ENCODE peak calls at places on chromosomes 12 and 14, in four cellular contexts. R is transverse colon; Z is CD8-positive, alpha-beta T cell; W is endothelial cell of umbilical vein. K is an unnamed sample.

GRCh38 chr14:41071351-41071750 is 535.3 kb upstream of the LRFN5 start:
- DNase-seq in R (no peak), Z (no peak), W (no peak), K (no peak)

GRCh38 chr14:67722293-67722692 is 20.6 kb downstream of the RDH12 start:
- DNase-seq in R (peak; percentile 34), W (no peak), Z (no peak), K (no peak)

GRCh38 chr12:42474391-42474790 is 115.2 kb downstream of the PRICKLE1 start:
- DNase-seq in R (no peak), Z (no peak), W (peak; percentile 78), K (no peak)

GRCh38 chr14:81990312-81990761 is 456.7 kb upstream of the SEL1L start:
- DNase-seq in W (peak; percentile 46), R (peak; percentile 27), Z (no peak), K (peak; percentile 50)

GRCh38 chr14:96077983-96078686 is 39.0 kb downstream of the C14orf132 start:
- DNase-seq in Z (no peak), W (no peak), R (no peak), K (peak; percentile 6)

GRCh38 chr14:96167224-96168148 is 37.2 kb upstream of the BDKRB2 start:
- DNase-seq in W (peak; percentile 34), Z (no peak), R (peak; percentile 50), K (no peak)

GRCh38 chr12:52993558-52993869 is 12.7 kb upstream of the EIF4B start:
- DNase-seq in W (no peak), R (no peak), Z (no peak), K (no peak)

GRCh38 chr12:110316861-110317260 is 35.8 kb downstream of the ATP2A2 start:
- DNase-seq in Z (no peak), W (no peak), R (no peak), K (no peak)

GRCh38 chr12:13606290-13606689 is 375.1 kb downstream of the GRIN2B start:
- DNase-seq in R (no peak), Z (no peak), W (no peak), K (no peak)

GRCh38 chr12:57162541-57163125 is 15.2 kb upstream of the LRP1-AS start:
- DNase-seq in R (no peak), Z (no peak), W (no peak), K (no peak)

GRCh38 chr14:60652674-60653387 is 3.6 kb upstream of the SIX1 start:
- DNase-seq in Z (no peak), R (no peak), W (no peak), K (no peak)

GRCh38 chr14:24885410-24885913 is 164.5 kb downstream of the STXBP6 start:
- DNase-seq in R (no peak), W (no peak), Z (no peak), K (no peak)

GRCh38 chr14:93231129-93231979 is 24.3 kb downstream of the UBR7 start:
- DNase-seq in Z (no peak), R (no peak), W (peak; percentile 71), K (no peak)
- H3K4me3 ChIP-seq in Z (no peak overlapping the region), R (peak overlapping the region; percentile 5), W (peak overlapping the region; percentile 37), K (no peak overlapping the region)

DNA sequence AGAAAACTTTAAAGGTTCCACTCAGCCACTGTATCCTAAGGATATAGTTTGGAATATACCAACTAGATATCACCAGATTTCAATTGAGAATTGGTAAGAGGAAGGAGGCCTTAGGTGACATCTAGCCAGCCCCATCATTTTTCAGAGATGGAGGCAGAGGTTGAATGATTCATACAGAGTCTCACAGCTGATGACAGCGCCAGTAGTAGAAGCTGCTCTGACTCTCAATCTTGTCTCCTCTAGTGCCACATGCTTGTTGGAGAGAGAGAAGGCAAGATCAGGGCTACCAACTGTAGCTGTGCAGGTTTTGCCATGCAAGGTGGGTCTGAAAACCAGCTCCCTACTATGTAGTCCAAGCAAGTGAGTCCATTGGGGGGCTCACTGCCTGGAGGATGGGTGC is 6.1 kb downstream of the FRMD6 start:
- DNase-seq in W (no peak), R (no peak), Z (no peak), K (no peak)
- H3K27ac ChIP-seq in W (no peak overlapping the region), R (no peak overlapping the region), Z (no peak overlapping the region), K (no peak overlapping the region)

DNA sequence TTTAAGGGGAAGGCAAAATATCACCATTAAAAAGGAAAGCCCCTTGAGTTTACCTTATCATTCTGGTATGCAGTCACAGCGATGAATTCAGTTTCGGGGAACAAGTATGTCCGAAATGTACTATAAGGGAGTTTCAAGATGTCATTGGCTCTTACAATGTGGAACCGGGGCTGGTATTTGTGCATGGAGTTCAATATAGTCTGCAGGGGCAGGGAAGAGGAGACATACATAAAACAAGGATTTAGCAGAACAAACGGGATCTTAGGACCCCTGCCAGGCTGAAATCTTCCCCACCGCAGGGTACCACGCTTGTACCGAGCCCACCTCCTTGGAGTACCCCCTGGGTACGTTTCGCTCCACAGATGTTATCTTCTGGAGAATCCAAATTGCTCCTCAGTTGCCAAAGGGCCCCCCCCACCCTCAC is 4.5 kb downstream of the TBX3 start:
- DNase-seq in R (no peak), W (no peak), Z (no peak), K (no peak)
- H3K27me3 ChIP-seq in R (peaks cover 22% of the 10 kb centered on the region), W (peaks cover 13% of the 10 kb centered on the region), Z (peaks cover 27% of the 10 kb centered on the region), K (peaks cover 35% of the 10 kb centered on the region)

GRCh38 chr12:40691913-40692616 is at the start of gene CNTN1:
- DNase-seq in Z (no peak), W (peak; percentile 26), R (peak; percentile 24), K (no peak)
- H3K4me3 ChIP-seq in Z (no peak within 1 kb of the TSS), W (peak within 1 kb of the TSS; percentile 30), R (peak within 1 kb of the TSS; percentile 42), K (no peak within 1 kb of the TSS)

DNA sequence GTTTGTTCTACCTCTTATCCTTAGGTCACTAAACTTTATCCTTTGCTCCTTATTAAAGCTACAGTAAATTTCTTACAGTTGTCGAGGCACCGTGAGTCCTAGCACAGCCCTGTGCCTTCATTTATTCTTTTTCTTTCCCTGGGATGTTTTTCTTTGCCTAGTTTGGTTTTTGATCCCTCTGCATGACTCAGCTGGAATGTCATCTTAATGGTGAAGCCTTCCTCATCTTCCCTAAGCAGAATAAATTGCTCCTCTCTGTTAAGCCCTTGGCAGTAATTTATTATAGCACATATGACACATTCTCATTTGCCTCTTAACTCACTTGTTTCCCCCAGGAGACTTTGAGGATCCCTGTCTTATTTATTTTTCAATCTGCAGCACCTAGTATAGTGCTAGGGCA is 16.6 kb downstream of the ACTR10 start:
- DNase-seq in Z (no peak), W (no peak), R (no peak), K (no peak)
- H3K27ac ChIP-seq in Z (no peak overlapping the region), W (no peak overlapping the region), R (no peak overlapping the region), K (no peak overlapping the region)

GRCh38 chr12:72268386-72268785 is 3.8 kb upstream of the TRHDE start:
- DNase-seq in R (no peak), Z (no peak), W (no peak), K (no peak)

GRCh38 chr12:72271401-72271740 is 799 bp upstream of the TRHDE start:
- DNase-seq in W (peak; percentile 9), Z (no peak), R (no peak), K (no peak)

GRCh38 chr12:72271741-72272661 is at the start of gene TRHDE:
- DNase-seq in Z (no peak), W (peak; percentile 7), R (peak; percentile 7), K (no peak)

GRCh38 chr12:72269491-72269890 is 2.7 kb upstream of the TRHDE start:
- DNase-seq in R (no peak), W (no peak), Z (no peak), K (no peak)

GRCh38 chr12:72270246-72270645 is 1.9 kb upstream of the TRHDE start:
- DNase-seq in R (no peak), Z (no peak), W (no peak), K (no peak)
- H3K27me3 ChIP-seq in R (peaks cover 62% of the 10 kb centered on the region), Z (peaks cover 4% of the 10 kb centered on the region), W (peaks cover 49% of the 10 kb centered on the region), K (peaks cover 8% of the 10 kb centered on the region)

GRCh38 chr14:71680733-71681387 is 251.4 kb upstream of the RGS6 start:
- DNase-seq in R (no peak), W (no peak), Z (no peak), K (no peak)

GRCh38 chr14:71675126-71675901 is 256.9 kb upstream of the RGS6 start:
- DNase-seq in R (no peak), W (no peak), Z (no peak), K (no peak)

GRCh38 chr14:71672596-71672995 is 259.6 kb upstream of the RGS6 start:
- DNase-seq in W (no peak), Z (no peak), R (no peak), K (no peak)

DNA sequence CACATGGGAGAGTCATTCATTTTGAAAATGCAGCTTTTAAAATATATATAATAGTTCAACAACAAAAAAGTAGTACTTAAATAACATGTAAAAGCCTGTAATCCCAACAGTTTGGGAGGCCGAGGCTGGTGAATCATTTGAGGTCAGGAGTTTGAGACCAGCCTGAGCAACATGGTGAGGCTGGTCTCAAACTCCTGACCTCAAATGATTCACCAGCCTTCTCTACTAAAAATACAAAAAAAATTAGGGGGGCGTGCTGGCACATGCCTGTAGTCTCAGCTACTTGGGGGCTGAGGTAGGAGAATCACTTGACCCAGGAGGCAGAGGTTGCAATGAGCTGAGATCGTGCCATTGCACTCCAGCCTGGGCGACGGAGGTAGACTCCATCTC is 256.3 kb upstream of the RGS6 start:
- DNase-seq in Z (no peak), W (no peak), R (no peak), K (no peak)
- H3K4me3 ChIP-seq in Z (no peak overlapping the region), W (no peak overlapping the region), R (no peak overlapping the region), K (no peak overlapping the region)

DNA sequence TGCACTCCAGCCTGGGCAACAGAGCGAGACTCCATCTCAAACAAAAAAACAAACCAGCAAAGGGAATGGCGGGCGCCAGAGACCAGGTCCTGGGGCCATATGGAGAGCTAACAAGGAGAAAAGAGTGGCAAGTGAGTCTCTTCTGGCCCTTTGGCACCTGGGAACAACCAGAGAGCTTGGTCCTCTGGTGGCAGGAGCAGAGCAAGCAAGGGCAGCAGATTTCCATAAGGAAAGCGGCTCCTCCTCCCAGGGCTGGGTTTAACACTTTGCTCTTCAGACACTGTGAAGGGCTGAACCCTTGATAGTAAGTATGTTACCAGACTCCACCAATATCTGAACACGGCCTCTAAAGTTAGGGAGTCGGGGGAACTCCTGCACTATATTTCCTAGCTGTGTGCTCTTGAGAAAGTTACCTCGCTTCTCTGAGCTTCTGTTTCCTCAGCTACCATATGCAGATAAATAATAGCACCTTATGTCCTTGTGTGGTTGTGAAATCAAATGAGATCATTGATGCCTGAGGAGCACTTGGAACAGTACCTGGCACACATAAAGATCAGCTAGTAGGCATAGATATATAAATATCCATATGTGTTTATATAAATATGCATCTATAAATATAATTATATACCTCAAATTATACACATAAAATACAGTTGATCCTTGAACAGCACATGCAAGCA is 33.4 kb upstream of the PLEKHG6 start:
- DNase-seq in R (peak; percentile 43), W (peak; percentile 46), Z (no peak), K (no peak)
- H3K27ac ChIP-seq in R (peak overlapping the region; percentile 95), W (no peak overlapping the region), Z (no peak overlapping the region), K (no peak overlapping the region)

DNA sequence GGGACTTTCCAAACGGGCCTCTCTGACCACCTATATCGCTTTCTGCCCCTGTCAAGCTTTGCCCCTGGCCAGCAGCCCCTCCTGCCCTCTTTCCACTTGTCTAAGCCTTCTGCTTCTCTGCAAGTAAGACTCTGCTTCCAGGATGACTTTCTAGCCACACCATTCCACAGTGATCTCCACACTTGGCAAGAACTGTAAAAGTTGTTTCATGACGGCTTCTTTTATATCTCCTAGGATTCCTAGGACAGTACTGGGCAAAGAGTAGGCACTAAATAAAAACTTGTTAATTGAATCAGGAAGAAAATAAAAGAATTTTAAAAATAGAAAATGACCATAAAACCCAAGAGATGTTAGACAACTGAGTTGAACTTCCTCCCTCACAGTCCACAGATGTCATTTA is 1.8 kb upstream of the PTPN21 start:
- DNase-seq in Z (no peak), R (no peak), W (no peak), K (no peak)
- H3K27me3 ChIP-seq in Z (peaks cover 44% of the 10 kb centered on the region), R (peaks cover 12% of the 10 kb centered on the region), W (no peaks in the 10 kb centered on the region), K (peaks cover 54% of the 10 kb centered on the region)

GRCh38 chr14:54362089-54362504 is 34.7 kb upstream of the CDKN3 start:
- DNase-seq in R (no peak), W (no peak), Z (no peak), K (no peak)
- H3K4me3 ChIP-seq in R (no peak overlapping the region), W (no peak overlapping the region), Z (no peak overlapping the region), K (no peak overlapping the region)